ENCODE peak calls at places on chromosome 4, in ten cellular contexts. Y is HepG2, C is breast epithelium, V is stomach, L is spleen, K is suprapubic skin, G is K562, N is sigmoid colon, J is upper lobe of left lung, H is transverse colon. A is an unnamed sample. For H3K4me1, the result is how much of the 10 kb centered on the place peaks cover.

GRCh38 chr4:5168891-5169290 is 117.6 kb downstream of the STK32B start:
- DNase-seq in L (no peak), C (no peak), N (no peak), V (no peak), K (no peak), H (no peak), J (no peak), G (no peak), Y (no peak), A (peak)

GRCh38 chr4:59571805-59572430 is 1628.2 kb upstream of the ADGRL3 start:
- DNase-seq in G (no peak), H (no peak), Y (no peak), N (no peak), K (no peak), C (no peak), J (no peak), L (no peak), V (no peak), A (no peak)

GRCh38 chr4:185716008-185716976 is 95.7 kb downstream of the SORBS2 start:
- DNase-seq in G (no peak), H (no peak), V (no peak), C (no peak), L (no peak), K (no peak), J (peak), Y (no peak), N (no peak), A (no peak)

GRCh38 chr4:71241467-71242401 is 97.1 kb upstream of the SLC4A4 start:
- DNase-seq in H (no peak), J (peak), K (no peak), Y (no peak), L (no peak), C (no peak), V (peak), N (no peak), G (no peak), A (no peak)

GRCh38 chr4:82194329-82194728 is 179.5 kb downstream of the HNRNPD start:
- DNase-seq in K (no peak), L (no peak), Y (no peak), H (no peak), C (no peak), G (no peak), N (no peak), V (no peak), J (no peak), A (no peak)

GRCh38 chr4:169802871-169803270 is 45.1 kb upstream of the HPF1 start:
- DNase-seq in Y (no peak), L (no peak), C (no peak), N (no peak), J (no peak), H (no peak), K (no peak), V (no peak), G (no peak), A (no peak)

GRCh38 chr4:72909461-72909860 is 160.1 kb downstream of the COX18 start:
- DNase-seq in Y (peak), J (peak), V (peak), G (peak), C (no peak), H (no peak), N (no peak), K (no peak), L (no peak), A (no peak)

GRCh38 chr4:177726111-177726510 is 283.9 kb upstream of the AGA start:
- DNase-seq in V (no peak), N (no peak), H (no peak), J (no peak), C (no peak), L (no peak), G (no peak), K (no peak), Y (peak), A (no peak)

GRCh38 chr4:158172558-158173258 is at the start of gene GASK1B:
- DNase-seq in Y (peak), V (no peak), J (peak), L (no peak), N (no peak), K (no peak), H (peak), G (peak), C (no peak), A (no peak)

GRCh38 chr4:128385683-128386304 is 98.2 kb upstream of the PGRMC2 start:
- DNase-seq in J (no peak), K (no peak), V (no peak), Y (peak), C (no peak), H (no peak), N (no peak), G (peak), L (no peak), A (no peak)

GRCh38 chr4:138671606-138672084 is 343.9 kb upstream of the NOCT start:
- DNase-seq in K (no peak), L (no peak), G (peak), C (no peak), N (no peak), H (no peak), V (no peak), Y (no peak), J (no peak), A (peak)

GRCh38 chr4:169267070-169267469 is 3.7 kb downstream of the SH3RF1 start:
- DNase-seq in V (no peak), C (no peak), N (no peak), Y (no peak), H (no peak), K (no peak), G (no peak), L (no peak), J (no peak), A (no peak)

GRCh38 chr4:70902577-70903281 is 560 bp downstream of the MOB1B start:
- DNase-seq in L (no peak), G (no peak), K (no peak), V (no peak), N (no peak), C (no peak), J (peak), H (no peak), Y (no peak), A (no peak)

GRCh38 chr4:5773271-5773555 is 62.2 kb downstream of the EVC start:
- DNase-seq in C (no peak), H (no peak), K (no peak), L (no peak), G (no peak), V (no peak), J (no peak), N (peak), Y (no peak), A (no peak)

GRCh38 chr4:72592076-72592475 is 23.1 kb upstream of the ADAMTS3 start:
- DNase-seq in N (no peak), Y (no peak), G (no peak), K (no peak), H (no peak), L (no peak), J (no peak), V (no peak), C (no peak), A (no peak)

GRCh38 chr4:151854731-151855130 is 93.9 kb upstream of the GATB start:
- DNase-seq in J (no peak), K (no peak), C (no peak), L (no peak), H (no peak), N (no peak), G (no peak), V (no peak), Y (no peak), A (no peak)

GRCh38 chr4:104491396-104491821 is 3.3 kb downstream of the CXXC4 start:
- DNase-seq in V (peak), L (peak), K (peak), H (peak), N (peak), G (peak), C (peak), J (peak), Y (no peak), A (no peak)

GRCh38 chr4:53061467-53061866 is 199.3 kb downstream of the RASL11B start:
- DNase-seq in G (no peak), K (no peak), L (no peak), C (no peak), H (no peak), V (no peak), J (no peak), Y (no peak), N (no peak), A (no peak)

GRCh38 chr4:29581469-29581868 is 1138.7 kb upstream of the PCDH7 start:
- DNase-seq in L (no peak), H (no peak), V (no peak), J (no peak), Y (no peak), N (peak), G (no peak), K (no peak), C (no peak), A (no peak)

GRCh38 chr4:23368081-23368697 is 521.7 kb downstream of the PPARGC1A start:
- DNase-seq in G (peak), J (peak), L (no peak), V (peak), N (no peak), H (peak), C (no peak), Y (peak), K (no peak), A (no peak)

GRCh38 chr4:45455217-45455616 is 668.6 kb downstream of the GABRG1 start:
- DNase-seq in C (no peak), N (no peak), H (no peak), L (no peak), Y (no peak), G (no peak), K (no peak), J (no peak), V (no peak), A (no peak)

GRCh38 chr4:173370130-173370476 is 651 bp upstream of the SAP30 start:
- DNase-seq in H (peak), J (peak), L (peak), G (peak), N (peak), Y (no peak), V (no peak), K (peak), C (peak), A (no peak)

GRCh38 chr4:73603307-73603710 is 16.9 kb downstream of the RASSF6 start:
- DNase-seq in L (no peak), G (no peak), Y (peak), C (no peak), N (no peak), V (peak), K (no peak), H (peak), J (no peak), A (no peak)

GRCh38 chr4:153616005-153616555 is 68.0 kb upstream of the TLR2 start:
- DNase-seq in L (peak), V (no peak), J (no peak), G (no peak), H (no peak), N (no peak), Y (no peak), K (no peak), C (no peak), A (no peak)

GRCh38 chr4:170374770-170375169 is 285.0 kb upstream of the AADAT start:
- DNase-seq in J (no peak), V (no peak), C (no peak), G (peak), K (no peak), Y (peak), L (no peak), H (peak), N (no peak), A (no peak)

GRCh38 chr4:136793848-136794247 is 738.4 kb downstream of the PCDH18 start:
- DNase-seq in V (no peak), H (no peak), Y (no peak), G (no peak), L (no peak), K (no peak), C (no peak), N (no peak), J (no peak), A (no peak)

GRCh38 chr4:2436301-2436700 is 17.5 kb downstream of the CFAP99 start:
- DNase-seq in K (no peak), G (peak), V (no peak), N (no peak), J (no peak), C (no peak), Y (no peak), L (no peak), H (no peak), A (no peak)

GRCh38 chr4:173171987-173172386 is 3.4 kb downstream of the GALNT7 start:
- DNase-seq in V (no peak), H (no peak), K (no peak), J (no peak), G (no peak), L (no peak), Y (no peak), N (no peak), C (no peak), A (no peak)

GRCh38 chr4:34261799-34262314 is 1982.5 kb downstream of the ARAP2 start:
- DNase-seq in N (no peak), L (no peak), K (no peak), J (no peak), G (no peak), H (no peak), C (no peak), Y (no peak), V (no peak), A (no peak)

GRCh38 chr4:140252144-140252741 is 98.3 kb upstream of the MAML3 start:
- DNase-seq in C (no peak), V (peak), Y (no peak), J (peak), G (no peak), K (peak), N (peak), H (peak), L (no peak), A (no peak)

GRCh38 chr4:152316969-152317368 is 218.9 kb downstream of the FBXW7 start:
- DNase-seq in L (no peak), V (no peak), C (no peak), J (no peak), N (no peak), K (no peak), G (no peak), Y (no peak), H (no peak), A (no peak)

GRCh38 chr4:63841266-63841665 is 568.0 kb downstream of the TECRL start:
- DNase-seq in C (no peak), L (no peak), K (no peak), N (no peak), V (no peak), J (no peak), H (no peak), G (no peak), Y (no peak), A (no peak)

GRCh38 chr4:94339779-94340178 is 2.9 kb downstream of the HPGDS start:
- DNase-seq in H (no peak), C (no peak), L (no peak), Y (no peak), G (no peak), V (no peak), N (no peak), K (no peak), J (no peak), A (no peak)

GRCh38 chr4:2064276-2064991 is 5.3 kb downstream of the NAT8L start:
- DNase-seq in H (peak), N (no peak), Y (no peak), L (peak), K (peak), G (peak), V (peak), C (no peak), J (no peak), A (no peak)

GRCh38 chr4:3485011-3485881 is 22.1 kb downstream of the DOK7 start:
- DNase-seq in N (no peak), J (no peak), L (peak), H (peak), G (no peak), V (no peak), Y (no peak), C (no peak), K (no peak), A (no peak)

GRCh38 chr4:99615210-99615834 is 40.7 kb downstream of the MTTP start:
- DNase-seq in J (no peak), K (no peak), G (no peak), C (no peak), H (no peak), N (peak), L (no peak), Y (no peak), V (no peak), A (no peak)

GRCh38 chr4:89737888-89738287 is 99.1 kb downstream of the SNCA start:
- DNase-seq in N (no peak), H (no peak), V (no peak), G (no peak), C (no peak), K (no peak), L (no peak), Y (no peak), J (no peak), A (no peak)

DNA sequence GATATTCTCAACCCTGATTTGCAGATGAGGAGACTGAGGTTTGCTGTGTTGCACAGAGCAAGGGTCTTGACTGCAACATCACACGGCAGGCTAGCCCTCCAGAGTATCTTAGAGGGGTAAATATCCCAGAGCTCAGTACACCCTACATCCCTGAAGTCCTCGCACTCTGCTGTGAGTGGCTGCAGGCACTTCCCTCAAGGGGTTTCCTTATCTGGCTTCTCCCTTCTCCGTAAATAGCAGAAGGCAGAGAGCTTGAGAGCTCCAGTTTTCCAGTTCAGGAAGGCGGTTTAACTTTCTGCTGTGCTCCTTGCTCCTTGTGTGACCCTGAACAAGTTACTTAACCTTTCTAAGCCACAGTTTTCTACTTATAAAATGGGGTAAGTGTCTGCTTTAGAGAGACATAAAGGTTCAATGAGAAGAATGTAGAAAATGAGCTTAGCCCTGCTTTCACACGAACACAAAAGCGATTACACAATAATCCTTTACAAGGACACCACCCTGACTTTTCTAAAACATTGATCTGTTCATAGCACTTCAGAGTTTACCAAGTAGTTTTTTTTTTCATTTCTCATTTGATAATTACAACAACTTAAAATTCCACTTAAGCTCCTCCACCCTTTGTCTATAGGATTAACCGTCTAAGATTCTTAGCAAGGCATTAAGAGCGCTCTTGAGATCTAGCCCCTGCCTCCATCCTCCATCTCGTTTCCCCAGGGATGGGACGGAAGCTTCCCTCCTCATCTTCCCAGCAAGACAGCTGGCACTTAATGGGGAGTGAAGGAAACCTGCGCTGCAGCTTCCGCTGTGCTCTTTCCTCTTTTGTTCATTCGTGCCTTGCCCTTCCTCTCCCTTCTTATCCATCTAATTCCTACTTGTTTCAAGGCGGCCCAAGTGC is 68.4 kb downstream of the TAPT1 start:
- DNase-seq in H (no peak), V (no peak), J (peak), K (no peak), L (no peak), Y (peak), N (no peak), C (no peak), G (no peak), A (no peak)
- H3K4me1 ChIP-seq in H (under half), V (under half), J (under half), K (under half), L (under half), Y (under half), N (under half), C (under half), G (under half), A (under half)

DNA sequence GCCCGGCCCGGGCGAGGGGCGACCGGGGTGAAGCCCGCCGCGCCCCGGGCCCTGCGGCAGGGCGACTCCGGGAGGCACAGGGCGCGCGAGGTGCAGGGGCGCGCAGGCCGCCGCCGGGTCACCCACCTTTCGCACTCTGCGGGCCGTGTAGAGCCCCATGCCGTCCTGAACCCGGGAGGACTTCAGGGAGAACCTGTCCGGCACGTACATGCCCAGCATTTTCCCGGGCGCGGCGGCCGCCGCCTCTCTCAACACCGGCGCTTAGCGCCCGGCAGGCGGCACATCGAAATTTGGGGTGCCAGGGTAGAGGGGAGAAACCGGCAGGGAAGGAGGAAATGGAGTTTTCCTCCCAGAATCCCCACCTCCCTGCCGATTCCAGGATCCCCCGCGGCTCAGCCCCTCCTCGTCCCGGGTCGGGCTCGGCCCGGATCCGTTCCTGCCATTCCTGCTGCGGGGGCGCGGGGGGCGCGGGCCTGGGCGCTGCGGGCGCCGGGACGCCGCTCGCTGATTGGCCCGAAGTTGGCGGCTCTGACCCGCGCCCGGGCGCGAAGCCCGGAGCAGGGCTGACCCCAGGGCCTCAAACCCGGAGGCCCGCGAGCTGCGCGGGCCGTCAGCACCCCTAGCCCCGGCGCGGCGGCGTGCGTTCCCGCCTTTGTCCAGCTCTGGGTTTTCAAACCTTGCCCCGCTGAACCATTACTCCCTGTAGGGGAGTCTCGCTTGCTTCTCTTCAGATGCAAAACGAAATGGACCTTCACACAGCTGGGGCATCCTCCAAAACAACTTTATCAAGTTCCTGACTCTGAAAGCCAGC is at the start of gene PRDM5:
- DNase-seq in K (peak), Y (no peak), V (peak), N (peak), J (peak), L (peak), C (peak), H (peak), G (no peak), A (no peak)
- TF ChIP-seq POLR2A in K (peak), Y (no peak), V (no peak), N (no peak), J (no peak), L (no peak), C (no peak), H (no peak), G (no peak), A (no peak)

GRCh38 chr4:126267689-126268088 is 952.9 kb downstream of the FAT4 start:
- DNase-seq in H (no peak), J (no peak), N (no peak), C (no peak), K (no peak), V (no peak), L (no peak), Y (no peak), G (no peak), A (no peak)
- TF ChIP-seq POLR2AphosphoS5 in H (no peak), J (no peak), N (no peak), C (no peak), K (no peak), V (no peak), L (no peak), Y (no peak), G (no peak), A (no peak)

GRCh38 chr4:183177001-183177400 is 77.9 kb downstream of the WWC2 start:
- DNase-seq in C (no peak), N (no peak), V (no peak), H (no peak), J (no peak), G (no peak), L (no peak), K (no peak), Y (no peak), A (no peak)
- H3K4me1 ChIP-seq in C (under half), N (under half), V (under half), H (under half), J (under half), G (under half), L (under half), K (under half), Y (half or more), A (under half)